ENCODE peak calls at places on chromosomes 16 and 17, in five cellular contexts. N is esophagus squamous epithelium, Q is ovary, O is stomach, V is heart left ventricle. H is an unnamed sample.

GRCh38 chr17:45895304-45895968 is 1.1 kb downstream of the MAPT start:
- DNase-seq in V (peak), Q (no peak), O (no peak), N (no peak), H (no peak)

GRCh38 chr16:48035142-48035541 is 120.7 kb downstream of the ABCC12 start:
- DNase-seq in O (no peak), V (no peak), Q (no peak), N (no peak), H (no peak)

GRCh38 chr17:50196826-50197225 is 4.6 kb downstream of the COL1A1 start:
- DNase-seq in O (no peak), V (no peak), Q (no peak), N (no peak), H (peak)

GRCh38 chr17:47883589-47884426 is 12.2 kb upstream of the SP2 start:
- DNase-seq in V (no peak), Q (peak), O (no peak), N (no peak), H (no peak)

GRCh38 chr16:64751906-64752305 is 370.0 kb downstream of the CDH11 start:
- DNase-seq in V (no peak), Q (no peak), O (no peak), N (no peak), H (no peak)

GRCh38 chr17:42342242-42343008 is 45.8 kb downstream of the STAT3 start:
- DNase-seq in V (no peak), N (no peak), O (no peak), Q (no peak), H (no peak)

GRCh38 chr16:14667347-14668266 is 26.5 kb downstream of the PLA2G10 start:
- DNase-seq in O (peak), V (no peak), N (no peak), Q (no peak), H (no peak)

GRCh38 chr17:7823581-7824001 is 10.4 kb upstream of the KDM6B start:
- DNase-seq in N (no peak), V (no peak), Q (no peak), O (no peak), H (no peak)

GRCh38 chr16:12551530-12551929 is 252.2 kb downstream of the CPPED1 start:
- DNase-seq in O (no peak), N (no peak), V (no peak), Q (no peak), H (no peak)

GRCh38 chr17:58587713-58588117 is 73.3 kb upstream of the MTMR4 start:
- DNase-seq in Q (peak), V (peak), N (no peak), O (peak), H (peak)

GRCh38 chr16:65532218-65532617 is 410.4 kb upstream of the CDH11 start:
- DNase-seq in O (no peak), N (no peak), Q (no peak), V (no peak), H (no peak)

GRCh38 chr17:30558313-30559195 is 81.3 kb downstream of the GOSR1 start:
- DNase-seq in O (peak), Q (no peak), V (no peak), N (no peak), H (no peak)

GRCh38 chr16:30997000-30997886 is 12.2 kb downstream of the HSD3B7 start:
- DNase-seq in O (peak), V (peak), Q (peak), N (no peak), H (peak)
- TF ChIP-seq POLR2A in O (no peak), V (no peak), Q (no peak), N (no peak), H (no peak)

DNA sequence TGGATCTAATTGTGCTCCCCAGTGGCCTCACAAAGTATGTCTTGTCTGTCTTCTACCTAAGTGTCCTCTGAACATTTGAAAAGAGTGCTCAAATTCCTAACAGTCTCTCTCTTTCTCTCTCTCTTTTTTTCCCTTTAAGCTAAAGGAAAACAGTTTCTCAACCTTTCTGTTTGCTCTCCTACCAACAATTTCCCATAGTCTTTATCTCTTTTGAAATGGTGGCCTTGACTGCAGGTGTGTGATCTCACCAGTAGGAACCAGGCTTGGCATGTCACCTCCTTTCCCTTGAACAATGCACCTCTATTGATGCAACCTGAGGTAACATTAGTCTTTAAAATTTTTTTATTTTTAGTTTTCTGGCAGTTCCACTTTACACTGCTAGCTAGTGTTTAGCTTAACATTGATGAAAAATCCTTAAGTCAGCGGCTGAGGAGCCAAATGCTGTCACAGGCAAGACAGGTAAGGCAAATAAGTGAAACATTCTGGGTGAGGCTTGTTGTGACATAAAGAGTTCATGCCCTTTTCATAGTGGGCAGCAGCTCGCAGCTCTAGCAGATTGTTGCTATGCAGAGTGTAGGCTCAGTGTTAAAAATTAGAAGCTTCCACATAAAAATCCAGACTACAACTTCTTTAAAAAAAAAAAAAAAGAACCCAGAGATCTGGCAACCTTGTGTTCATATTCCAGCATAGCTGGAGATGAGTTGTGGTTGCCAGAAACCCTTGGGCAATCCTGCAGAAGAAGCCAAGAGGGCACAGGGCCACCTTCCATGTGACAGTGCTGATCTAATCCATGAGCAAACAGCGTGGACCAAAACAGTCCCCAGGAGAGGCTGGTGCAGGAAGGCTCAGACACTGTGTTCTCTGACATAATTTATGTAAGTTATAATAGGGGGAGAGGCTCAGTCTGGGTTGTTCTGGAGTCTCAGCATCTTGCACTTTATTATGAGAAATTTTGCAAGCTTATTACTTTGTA is 273.6 kb downstream of the HAPSTR1 start:
- DNase-seq in O (no peak), V (peak), N (no peak), Q (no peak), H (no peak)
- TF ChIP-seq POLR2A in O (no peak), V (no peak), N (no peak), Q (no peak), H (no peak)

GRCh38 chr17:62965649-62966425 is at the start of gene TANC2:
- DNase-seq in Q (peak), N (no peak), O (peak), V (peak), H (peak)
- TF ChIP-seq POLR2A in Q (peak), N (no peak), O (no peak), V (no peak), H (peak)

GRCh38 chr17:15981208-15981607 is 18.3 kb downstream of the ZSWIM7 start:
- DNase-seq in O (no peak), N (no peak), V (no peak), Q (no peak), H (no peak)
- TF ChIP-seq POLR2A in O (no peak), N (no peak), V (no peak), Q (no peak), H (no peak)

DNA sequence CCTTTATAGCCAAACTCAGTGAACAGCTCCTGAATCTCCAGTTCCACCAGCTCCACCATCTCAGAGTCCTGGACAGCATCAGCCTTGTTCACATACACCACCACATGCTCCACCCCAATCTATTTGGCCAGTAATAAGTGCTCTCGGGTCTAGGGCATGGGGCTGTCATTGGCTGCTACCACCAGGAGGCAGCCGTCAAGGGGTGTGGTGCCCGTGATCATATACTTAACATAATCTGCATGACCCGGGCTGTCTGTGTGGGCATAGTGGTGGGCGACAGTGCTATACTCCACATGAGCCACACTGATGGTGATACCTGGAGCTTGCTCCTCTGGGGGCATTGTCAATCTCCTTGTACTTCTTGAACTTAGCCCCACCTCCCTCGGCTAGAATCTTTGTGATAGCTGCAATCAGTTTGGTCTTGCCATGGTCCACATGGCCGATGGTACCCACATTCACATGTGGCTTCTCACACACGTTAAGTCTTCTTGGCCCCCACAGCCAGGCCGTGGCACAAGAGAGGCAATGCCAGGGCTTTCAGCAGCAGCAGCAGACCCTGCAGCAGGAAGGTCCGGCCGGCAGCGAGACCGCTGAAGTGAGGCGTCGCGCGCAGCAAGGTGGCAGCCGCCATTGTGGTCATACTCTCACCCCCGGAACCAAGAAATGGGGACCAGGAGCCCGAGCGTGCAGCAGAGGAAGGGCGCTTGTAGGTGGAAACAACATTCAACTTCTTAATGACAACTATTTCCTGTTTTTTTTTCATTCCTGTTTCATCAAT is 210.3 kb upstream of the WSB1 start:
- DNase-seq in O (no peak), Q (no peak), V (no peak), N (no peak), H (no peak)
- TF ChIP-seq POLR2A in O (no peak), Q (no peak), V (no peak), N (no peak), H (no peak)

GRCh38 chr17:351436-351713 is 1.2 kb downstream of the RPH3AL start:
- DNase-seq in N (no peak), Q (no peak), O (no peak), V (no peak), H (no peak)

GRCh38 chr17:353838-354234 is 1.2 kb upstream of the RPH3AL start:
- DNase-seq in N (no peak), Q (no peak), O (no peak), V (no peak), H (no peak)

GRCh38 chr17:351875-352420 is 659 bp downstream of the RPH3AL start:
- DNase-seq in V (no peak), O (no peak), N (no peak), Q (no peak), H (no peak)

GRCh38 chr17:353213-353837 is 718 bp upstream of the RPH3AL start:
- DNase-seq in V (no peak), Q (no peak), N (no peak), O (no peak), H (no peak)

DNA sequence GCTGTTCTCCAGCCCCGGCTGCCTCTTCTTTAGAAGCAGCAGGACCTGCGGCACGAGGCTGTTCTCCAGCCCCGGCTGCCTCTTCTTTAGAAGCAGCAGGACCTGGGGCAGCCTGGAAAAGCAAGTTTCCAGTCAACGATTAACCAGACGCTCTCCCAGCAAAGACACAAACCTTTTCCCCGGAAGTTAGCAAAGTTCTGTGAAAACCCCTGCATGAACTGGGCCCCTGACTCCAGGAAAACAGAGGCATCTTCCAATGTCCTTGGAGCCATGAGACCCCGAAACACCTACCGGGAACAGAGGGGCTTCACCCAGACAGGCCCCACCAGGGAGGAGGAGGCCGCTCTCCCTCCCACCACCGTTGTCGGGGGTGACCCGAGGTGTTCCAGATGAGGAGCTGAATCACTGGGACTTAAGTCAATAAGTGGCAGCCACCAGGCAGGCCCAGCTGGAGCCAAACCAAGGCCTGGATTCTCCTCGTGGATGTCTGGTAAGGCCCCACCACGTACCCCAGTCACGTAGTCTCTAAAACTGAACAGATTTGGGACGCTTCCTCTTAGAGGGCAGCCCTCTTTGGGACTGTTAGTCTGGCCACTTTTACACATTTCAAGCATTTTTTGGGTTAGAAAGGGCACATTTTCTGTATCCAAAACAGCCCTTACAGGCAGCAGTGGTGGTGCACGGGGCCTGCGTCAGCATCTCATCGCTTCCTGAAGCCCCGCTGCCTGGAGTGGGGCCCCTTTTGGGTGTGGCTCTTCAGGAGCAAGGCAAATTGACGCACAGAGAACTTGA is at the start of gene RPH3AL:
- DNase-seq in V (peak), Q (peak), O (peak), N (no peak), H (no peak)
- TF ChIP-seq POLR2A in V (no peak), Q (no peak), O (no peak), N (no peak), H (no peak)

DNA sequence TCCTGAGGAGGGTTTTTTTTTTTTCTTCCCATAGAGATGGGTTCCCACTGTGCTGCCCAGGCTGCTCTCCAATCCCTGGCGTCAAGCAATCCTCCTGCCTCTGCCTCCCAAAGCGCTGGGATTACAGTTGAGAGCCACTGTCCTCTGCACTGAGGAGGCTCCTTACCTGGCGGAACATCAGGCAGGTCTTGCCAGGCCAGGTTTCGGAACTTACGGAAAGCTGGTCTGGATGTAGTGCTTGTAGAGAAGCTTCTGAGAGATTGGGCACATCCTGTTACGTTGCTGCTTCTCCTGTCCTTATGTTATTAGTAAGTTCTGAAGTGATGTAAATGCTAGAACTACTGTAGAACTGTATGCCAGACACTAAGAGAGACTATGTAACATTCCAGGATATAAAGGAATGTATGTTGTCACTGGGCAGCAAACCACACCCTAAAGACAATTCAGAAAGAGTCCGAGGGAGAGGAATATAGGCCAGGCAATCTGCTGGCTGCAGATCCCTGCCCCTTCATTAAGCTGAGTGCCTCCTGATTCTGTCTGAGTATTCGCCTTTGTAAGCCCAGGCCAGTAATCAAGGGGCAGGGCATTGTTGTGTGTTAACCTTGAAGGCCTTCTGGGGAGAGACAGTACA is 21.1 kb downstream of the ETV4 start:
- DNase-seq in O (no peak), V (no peak), N (no peak), Q (no peak), H (no peak)
- TF ChIP-seq POLR2A in O (no peak), V (no peak), N (no peak), Q (no peak), H (no peak)

GRCh38 chr16:77277571-77277970 is 78.4 kb downstream of the SYCE1L start:
- DNase-seq in O (no peak), V (no peak), Q (no peak), N (no peak), H (no peak)

GRCh38 chr16:77271532-77272426 is 72.6 kb downstream of the SYCE1L start:
- DNase-seq in V (no peak), N (no peak), Q (no peak), O (no peak), H (no peak)

GRCh38 chr16:77277141-77277540 is 77.9 kb downstream of the SYCE1L start:
- DNase-seq in Q (no peak), O (no peak), N (no peak), V (no peak), H (no peak)

GRCh38 chr16:77276686-77277085 is 77.5 kb downstream of the SYCE1L start:
- DNase-seq in Q (no peak), O (no peak), N (no peak), V (no peak), H (no peak)

GRCh38 chr16:77273815-77274214 is 74.6 kb downstream of the SYCE1L start:
- DNase-seq in V (no peak), O (no peak), Q (no peak), N (no peak), H (peak)
- TF ChIP-seq POLR2A in V (no peak), O (no peak), Q (no peak), N (no peak), H (no peak)

GRCh38 chr17:74433421-74434121 is 1.7 kb downstream of the GPRC5C start:
- DNase-seq in O (peak), Q (no peak), N (no peak), V (no peak), H (no peak)

GRCh38 chr17:74432484-74433391 is 850 bp downstream of the GPRC5C start:
- DNase-seq in O (no peak), N (no peak), Q (no peak), V (no peak), H (no peak)

GRCh38 chr17:74430385-74430705 is 1.5 kb upstream of the GPRC5C start:
- DNase-seq in N (no peak), O (no peak), V (no peak), Q (no peak), H (no peak)

GRCh38 chr17:74430706-74431567 is 951 bp upstream of the GPRC5C start:
- DNase-seq in O (peak), Q (peak), N (no peak), V (peak), H (peak)

DNA sequence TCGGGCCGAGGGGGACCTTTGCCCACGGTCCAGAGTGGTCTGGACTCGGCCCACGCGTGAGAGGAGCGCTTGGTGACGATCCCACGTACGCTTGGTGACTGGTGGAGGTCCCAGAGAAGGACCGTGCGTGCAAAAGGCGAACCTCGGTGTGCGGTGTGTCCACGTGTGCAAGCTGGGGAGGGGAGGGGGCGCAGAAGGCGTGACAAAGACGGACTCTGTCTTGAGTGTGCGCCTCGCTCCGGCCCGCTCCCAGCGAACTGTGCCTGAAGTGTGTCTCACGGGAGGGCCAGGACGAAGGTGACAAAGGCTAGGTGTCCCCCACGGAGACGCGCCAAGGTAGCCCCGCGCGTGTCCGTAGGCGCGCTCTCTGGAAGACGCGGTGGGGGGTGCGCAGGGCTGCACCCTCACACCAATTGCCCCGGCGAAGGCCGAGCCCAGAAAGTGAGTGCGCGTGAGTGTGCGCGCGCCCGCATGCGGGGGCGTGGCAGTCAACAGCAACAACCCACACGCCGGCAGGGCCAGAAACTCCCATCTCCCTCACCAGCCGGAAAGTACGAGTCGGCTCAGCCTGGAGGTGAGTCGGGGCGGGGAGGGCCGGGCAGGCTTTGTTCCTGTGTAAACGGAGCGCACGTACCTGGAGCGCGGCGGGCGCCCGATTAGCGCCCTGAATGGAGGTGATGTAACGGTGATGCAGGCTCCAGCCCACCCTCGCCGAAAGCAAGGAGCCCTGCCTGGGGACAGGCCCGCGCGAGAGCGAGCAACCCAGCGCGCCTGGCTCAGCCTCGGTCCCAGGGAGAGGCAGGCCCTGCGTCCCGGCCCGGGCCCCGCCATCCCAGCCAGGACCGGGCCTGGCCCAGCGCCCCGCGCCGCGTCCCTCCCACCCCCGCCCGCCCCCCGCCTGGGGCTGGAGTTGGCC is at the start of gene GPRC5C:
- DNase-seq in O (peak), N (no peak), Q (peak), V (peak), H (no peak)
- TF ChIP-seq POLR2A in O (no peak), N (no peak), Q (peak), V (no peak), H (no peak)

GRCh38 chr16:81275795-81276194 is 37.3 kb downstream of the BCO1 start:
- DNase-seq in O (peak), Q (no peak), V (no peak), N (no peak), H (no peak)
- TF ChIP-seq POLR2A in O (no peak), Q (no peak), V (no peak), N (no peak), H (no peak)

H was measured in H54.